ENCODE peak calls at places on chromosome 21, in nine cellular contexts. Y is adrenal gland; A is EL; E is memory B cell; P is anterior cingulate cortex; T is kidney glomerular epithelial cell; L is dermis blood vessel endothelial cell; X is stimulated activated CD4-positive, alpha-beta T cell treated with anti-CD3 and anti-CD28 coated beads, Interleukin-15, amount 100 ng/mL, for 24 hours; V is foreskin fibroblast. Q is an unnamed sample.

GRCh38 chr21:46560568-46561447 is 44.1 kb downstream of the S100B start:
- DNase-seq in Y (no peak), A (no peak), E (no peak), P (no peak), T (no peak), L (no peak), X (no peak), V (no peak), Q (no peak)

GRCh38 chr21:43274022-43274945 is 105.5 kb downstream of the CRYAA start:
- DNase-seq in Y (no peak), A (no peak), E (no peak), P (no peak), T (no peak), L (no peak), X (no peak), V (no peak), Q (no peak)

GRCh38 chr21:37564924-37565529 is 198.5 kb downstream of the DYRK1A start:
- DNase-seq in Y (peak), A (peak), E (no peak), P (no peak), T (no peak), L (no peak), X (no peak), V (peak), Q (no peak)

GRCh38 chr21:46207006-46207919 is 21.3 kb downstream of the LSS start:
- DNase-seq in Y (peak), A (no peak), E (no peak), P (no peak), T (no peak), L (no peak), X (no peak), V (no peak), Q (no peak)

GRCh38 chr21:38950388-38951094 is 144.8 kb downstream of the ETS2 start:
- DNase-seq in Y (no peak), A (peak), E (no peak), P (no peak), T (peak), L (no peak), X (no peak), V (peak), Q (no peak)

GRCh38 chr21:26096972-26097371 is 73.6 kb downstream of the APP start:
- DNase-seq in Y (no peak), A (no peak), E (no peak), P (no peak), T (no peak), L (no peak), X (no peak), V (no peak), Q (no peak)

GRCh38 chr21:42171091-42172053 is 47.6 kb upstream of the ABCG1 start:
- DNase-seq in Y (peak), A (no peak), E (peak), P (no peak), T (no peak), L (peak), X (no peak), V (no peak), Q (no peak)

GRCh38 chr21:35427320-35428040 is 378.4 kb upstream of the RUNX1 start:
- DNase-seq in Y (no peak), A (no peak), E (no peak), P (no peak), T (no peak), L (no peak), X (no peak), V (no peak), Q (no peak)

Q was measured in A673.